ENCODE peak calls at places on chromosomes 11 and 22, in seven cellular contexts. V is cardiac muscle cell, E is heart left ventricle, L is tibial nerve, S is foreskin keratinocyte, A is left ventricle myocardium inferior, M is ovary. P is an unnamed sample. For H3K27me3, the result is how much of the 10 kb centered on the place peaks cover.

GRCh38 chr11:75347781-75348613 is 3.5 kb downstream of the ARRB1 start:
- DNase-seq in V (peak), E (peak), L (no peak), S (no peak), A (no peak), M (peak), P (no peak)

GRCh38 chr22:24392218-24392931 is 35.0 kb upstream of the ADORA2A start:
- DNase-seq in V (no peak), E (no peak), L (no peak), S (no peak), A (no peak), M (no peak), P (no peak)

GRCh38 chr11:42840176-42840829 is 471.5 kb upstream of the API5 start:
- DNase-seq in V (no peak), E (no peak), L (no peak), S (no peak), A (no peak), M (no peak), P (no peak)

GRCh38 chr11:125297346-125297910 is 132.9 kb downstream of the PKNOX2 start:
- DNase-seq in V (no peak), E (no peak), L (no peak), S (no peak), A (no peak), M (no peak), P (no peak)

GRCh38 chr22:39808087-39808486 is 85.5 kb downstream of the ENTHD1 start:
- DNase-seq in V (no peak), E (no peak), L (no peak), S (no peak), A (no peak), M (no peak), P (no peak)

GRCh38 chr11:132244871-132245557 is 874.6 kb downstream of the NTM start:
- DNase-seq in V (no peak), E (no peak), L (no peak), S (no peak), A (no peak), M (no peak), P (no peak)

GRCh38 chr11:65069217-65069616 is 10.9 kb upstream of the NAALADL1 start:
- DNase-seq in V (no peak), E (no peak), L (no peak), S (no peak), A (no peak), M (no peak), P (no peak)

GRCh38 chr22:39456262-39457046 is at the start of gene MGAT3:
- DNase-seq in V (no peak), E (no peak), L (no peak), S (no peak), A (no peak), M (no peak), P (no peak)

GRCh38 chr22:36369922-36370781 is 17.6 kb downstream of the MYH9 start:
- DNase-seq in V (peak), E (peak), L (no peak), S (no peak), A (peak), M (no peak), P (no peak)

GRCh38 chr11:19723572-19724342 is 11.1 kb downstream of the NAV2 start:
- DNase-seq in V (no peak), E (no peak), L (no peak), S (no peak), A (no peak), M (no peak), P (peak)

GRCh38 chr22:23119492-23120414 is 22.0 kb downstream of the RSPH14 start:
- DNase-seq in V (no peak), E (no peak), L (no peak), S (no peak), A (no peak), M (no peak), P (peak)

GRCh38 chr11:35056391-35057093 is 82.4 kb upstream of the CD44 start:
- DNase-seq in V (no peak), E (no peak), L (no peak), S (peak), A (no peak), M (no peak), P (no peak)

GRCh38 chr11:77109236-77110019 is 6.8 kb downstream of the OMP start:
- DNase-seq in V (no peak), E (no peak), L (no peak), S (no peak), A (no peak), M (no peak), P (no peak)

GRCh38 chr11:20235164-20235563 is 74.9 kb upstream of the DBX1 start:
- DNase-seq in V (no peak), E (no peak), L (no peak), S (no peak), A (no peak), M (no peak), P (no peak)

GRCh38 chr11:132876301-132877071 is 655.8 kb downstream of the OPCML start:
- DNase-seq in V (peak), E (no peak), L (no peak), S (no peak), A (no peak), M (no peak), P (no peak)

GRCh38 chr11:70212227-70212811 is 9.2 kb downstream of the FADD start:
- DNase-seq in V (no peak), E (no peak), L (no peak), S (no peak), A (no peak), M (no peak), P (no peak)

GRCh38 chr11:47136327-47136726 is 40.4 kb downstream of the ARFGAP2 start:
- DNase-seq in V (no peak), E (no peak), L (no peak), S (no peak), A (no peak), M (no peak), P (no peak)

GRCh38 chr22:45804986-45805325 is 133.3 kb downstream of the ATXN10 start:
- DNase-seq in V (no peak), E (no peak), L (no peak), S (peak), A (no peak), M (no peak), P (no peak)

DNA sequence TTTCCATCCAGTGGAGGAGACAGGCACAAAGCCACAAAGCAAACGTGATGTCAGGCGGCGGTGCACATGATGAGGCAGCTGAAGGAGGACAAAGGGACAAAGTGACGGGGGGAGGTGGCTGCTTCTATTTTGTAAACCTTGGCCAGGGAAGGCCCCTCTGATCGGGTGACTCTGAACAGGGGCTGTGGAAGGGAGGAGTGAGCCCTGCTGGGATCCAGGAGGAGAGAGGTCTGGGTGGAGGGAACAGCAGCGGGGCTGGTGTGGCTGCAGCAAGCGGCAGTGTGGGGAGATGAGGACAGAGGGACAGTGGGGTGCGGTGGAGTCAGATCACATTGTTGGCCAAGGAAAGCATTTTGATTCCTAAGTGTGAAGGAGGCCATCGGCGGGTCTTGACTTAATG is 36.7 kb downstream of the SHISAL1 start:
- DNase-seq in V (no peak), E (no peak), L (no peak), S (no peak), A (no peak), M (peak), P (no peak)
- H3K27me3 ChIP-seq in V (under half), E (under half), L (under half), S (under half), A (under half), M (under half), P (under half)

DNA sequence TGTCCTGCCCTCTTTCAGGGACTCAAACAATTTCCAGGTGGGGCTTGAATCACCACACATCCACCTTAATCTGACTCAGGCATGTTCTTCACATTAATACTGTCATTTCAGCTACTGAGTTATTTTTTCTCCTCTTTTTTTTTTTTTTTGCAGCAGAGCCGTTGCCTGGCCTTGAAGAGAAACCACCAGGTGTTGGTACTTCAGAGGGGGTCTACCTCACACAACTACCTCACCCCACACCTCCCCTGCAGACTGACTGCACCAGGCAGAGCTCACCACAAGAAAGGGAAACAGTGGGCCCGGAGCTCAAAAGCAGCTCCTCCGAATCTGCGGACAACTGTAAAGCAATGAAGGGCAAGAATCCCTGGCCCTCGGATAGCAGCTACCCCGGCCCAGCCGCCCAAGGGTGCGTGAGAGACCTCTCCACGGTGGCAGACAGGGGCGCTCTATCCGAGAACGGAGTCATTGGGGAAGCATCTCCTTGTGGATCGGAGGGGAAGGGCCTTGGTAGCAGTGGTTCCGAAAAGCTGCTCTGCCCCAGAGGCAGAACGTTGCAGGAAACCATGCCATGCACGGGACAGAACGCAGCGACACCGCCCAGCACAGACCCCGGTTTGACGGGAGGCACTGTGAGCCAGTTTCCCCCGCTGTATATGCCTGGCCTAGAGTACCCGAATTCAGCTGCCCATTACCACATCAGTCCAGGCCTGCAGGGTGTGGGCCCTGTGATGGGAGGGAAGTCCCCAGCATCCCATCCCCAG is 15.1 kb upstream of the SLC25A18 start:
- DNase-seq in V (no peak), E (no peak), L (no peak), S (no peak), A (no peak), M (no peak), P (no peak)
- H3K27ac ChIP-seq in V (no peak), E (no peak), L (no peak), S (no peak), A (no peak), M (no peak), P (no peak)

GRCh38 chr11:31117038-31117437 is 252.5 kb downstream of the DCDC1 start:
- DNase-seq in V (no peak), E (no peak), L (no peak), S (no peak), A (no peak), M (no peak), P (no peak)
- H3K27me3 ChIP-seq in V (under half), E (under half), L (under half), S (under half), A (under half), M (under half), P (under half)

DNA sequence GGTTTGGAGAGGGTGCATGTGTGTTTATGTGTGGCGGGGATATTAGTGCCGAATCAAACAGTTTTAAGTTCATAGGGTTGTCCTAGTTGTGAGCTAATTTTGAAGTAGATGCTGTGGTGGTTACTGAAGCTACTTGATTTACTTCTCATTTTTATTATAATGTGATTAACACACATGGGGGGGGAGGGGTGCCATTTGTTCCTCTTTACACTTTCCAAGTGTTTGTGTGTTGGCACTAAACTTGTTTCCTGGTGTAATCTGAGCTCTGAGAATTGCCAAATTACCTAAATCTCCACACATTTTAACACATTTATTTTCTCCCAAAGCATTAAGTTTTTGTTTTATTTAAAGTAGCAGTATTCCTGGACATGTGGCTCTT is 60.1 kb downstream of the ZNRF3 start:
- DNase-seq in V (no peak), E (no peak), L (no peak), S (no peak), A (no peak), M (no peak), P (no peak)
- H3K27ac ChIP-seq in V (peak), E (no peak), L (no peak), S (no peak), A (no peak), M (no peak), P (no peak)

GRCh38 chr22:44279059-44279340 is 33.8 kb downstream of the SHISAL1 start:
- DNase-seq in V (no peak), E (no peak), L (no peak), S (no peak), A (no peak), M (no peak), P (no peak)
- H3K27me3 ChIP-seq in V (under half), E (under half), L (under half), S (under half), A (half or more), M (under half), P (under half)

GRCh38 chr11:12238420-12238819 is 128.0 kb downstream of the MICAL2 start:
- DNase-seq in V (no peak), E (no peak), L (no peak), S (no peak), A (no peak), M (no peak), P (no peak)

GRCh38 chr11:12235945-12236743 is 125.8 kb downstream of the MICAL2 start:
- DNase-seq in V (peak), E (no peak), L (no peak), S (no peak), A (no peak), M (no peak), P (peak)

GRCh38 chr11:12236744-12237101 is 126.3 kb downstream of the MICAL2 start:
- DNase-seq in V (no peak), E (no peak), L (no peak), S (no peak), A (no peak), M (no peak), P (no peak)

GRCh38 chr11:12235549-12235944 is 125.2 kb downstream of the MICAL2 start:
- DNase-seq in V (peak), E (no peak), L (no peak), S (no peak), A (no peak), M (no peak), P (no peak)

DNA sequence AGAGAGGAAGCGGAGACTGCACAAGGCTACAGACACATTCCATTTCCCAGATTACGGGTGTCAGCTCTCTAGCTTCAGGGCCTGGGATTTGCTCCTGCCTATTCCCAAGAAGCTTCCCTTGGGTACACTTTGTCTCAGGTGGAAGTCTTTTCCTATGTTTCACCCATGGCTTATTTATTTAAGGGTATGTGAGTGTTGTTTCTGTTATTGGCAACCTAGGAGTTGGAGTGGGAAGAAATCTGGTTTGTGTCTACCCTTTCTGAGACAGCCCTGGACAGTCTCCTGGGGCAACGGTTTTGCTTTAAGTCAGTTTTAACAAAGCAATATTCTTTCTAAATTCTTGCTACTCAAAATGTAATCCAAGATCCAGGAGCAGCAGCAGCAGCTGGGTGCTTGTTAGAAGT is 127.0 kb downstream of the MICAL2 start:
- DNase-seq in V (peak), E (no peak), L (no peak), S (no peak), A (no peak), M (no peak), P (no peak)
- H3K27ac ChIP-seq in V (peak), E (peak), L (no peak), S (no peak), A (peak), M (no peak), P (no peak)

GRCh38 chr11:44327730-44328691 is 18.1 kb upstream of the ALX4 start:
- DNase-seq in V (no peak), E (no peak), L (no peak), S (no peak), A (no peak), M (no peak), P (no peak)
- H3K27me3 ChIP-seq in V (half or more), E (under half), L (under half), S (half or more), A (half or more), M (under half), P (under half)

GRCh38 chr11:86812322-86812670 is 12.0 kb downstream of the PRSS23 start:
- DNase-seq in V (no peak), E (no peak), L (no peak), S (no peak), A (no peak), M (no peak), P (no peak)
- H3K27ac ChIP-seq in V (no peak), E (no peak), L (no peak), S (no peak), A (no peak), M (no peak), P (no peak)